ENCODE peak calls at places on chromosomes 4 and X, in five cellular contexts. Q is HCT116, J is HFF-Myc, O is esophagus muscularis mucosa, S is pancreas. U is an unnamed sample.

GRCh38 chr4:86688026-86688425 is 93.9 kb downstream of the PTPN13 start:
- DNase-seq in S (no peak), O (no peak), J (no peak), Q (no peak), U (no peak)

GRCh38 chr4:34183916-34184315 is 2060.4 kb downstream of the ARAP2 start:
- DNase-seq in Q (no peak), J (no peak), O (no peak), S (no peak), U (no peak)

GRCh38 chr4:66572949-66573348 is 902.7 kb upstream of the EPHA5 start:
- DNase-seq in S (no peak), O (no peak), Q (no peak), J (no peak), U (peak)

GRCh38 chrX:96684339-96685204 is at the start of gene DIAPH2:
- DNase-seq in Q (peak), O (peak), S (peak), J (no peak), U (peak)

GRCh38 chr4:184746532-184746870 is 12.6 kb upstream of the CENPU start:
- DNase-seq in Q (no peak), J (no peak), S (no peak), O (no peak), U (peak)

GRCh38 chr4:184335520-184335919 is 117.8 kb upstream of the ENPP6 start:
- DNase-seq in J (no peak), Q (no peak), S (no peak), O (no peak), U (no peak)

GRCh38 chr4:184815046-184815877 is 10.5 kb downstream of the ACSL1 start:
- DNase-seq in O (no peak), Q (peak), J (no peak), S (peak), U (peak)

GRCh38 chrX:10190367-10190766 is 33.6 kb downstream of the CLCN4 start:
- DNase-seq in Q (peak), O (no peak), J (peak), S (no peak), U (peak)

GRCh38 chrX:102966701-102967100 is 29.6 kb downstream of the RAB40AL start:
- DNase-seq in Q (no peak), S (no peak), O (no peak), J (no peak), U (no peak)

GRCh38 chrX:27675493-27675892 is 85.3 kb downstream of the DCAF8L2 start:
- DNase-seq in Q (no peak), J (no peak), S (no peak), O (no peak), U (peak)

GRCh38 chrX:112931900-112932299 is 91.3 kb upstream of the AMOT start:
- DNase-seq in S (no peak), Q (no peak), O (no peak), J (no peak), U (no peak)

GRCh38 chr4:7828926-7829325 is 110.7 kb downstream of the AFAP1 start:
- DNase-seq in S (no peak), O (no peak), J (no peak), Q (no peak), U (peak)

GRCh38 chr4:88535090-88535755 is 11.6 kb upstream of the PYURF start:
- DNase-seq in J (no peak), Q (no peak), S (no peak), O (no peak), U (no peak)

GRCh38 chrX:118528089-118528753 is 32.6 kb downstream of the DOCK11 start:
- DNase-seq in Q (no peak), J (no peak), O (no peak), S (no peak), U (no peak)

GRCh38 chrX:46642145-46642544 is 68.6 kb downstream of the CHST7 start:
- DNase-seq in S (no peak), Q (no peak), J (no peak), O (no peak), U (no peak)

GRCh38 chr4:143355540-143356217 is 19.0 kb downstream of the GAB1 start:
- DNase-seq in O (no peak), Q (no peak), J (no peak), S (no peak), U (peak)

GRCh38 chrX:13469963-13470679 is 99.3 kb upstream of the EGFL6 start:
- DNase-seq in Q (no peak), O (no peak), S (no peak), J (no peak), U (peak)

GRCh38 chrX:123860506-123860840 is 620 bp downstream of the XIAP start:
- DNase-seq in J (no peak), Q (no peak), O (no peak), S (no peak), U (peak)

GRCh38 chr4:7412586-7412975 is 22.1 kb downstream of the PSAPL1 start:
- DNase-seq in S (no peak), Q (no peak), J (no peak), O (no peak), U (no peak)

GRCh38 chr4:47863486-47863885 is 25.6 kb upstream of the CORIN start:
- DNase-seq in O (no peak), Q (no peak), S (no peak), J (no peak), U (no peak)

GRCh38 chrX:150051096-150051495 is 112.8 kb upstream of the EOLA2 start:
- DNase-seq in O (no peak), S (no peak), Q (no peak), J (no peak), U (no peak)

GRCh38 chr4:86670739-86671138 is 76.6 kb downstream of the PTPN13 start:
- DNase-seq in Q (no peak), J (peak), S (no peak), O (no peak), U (peak)

GRCh38 chr4:89221175-89221867 is 86.3 kb downstream of the GPRIN3 start:
- DNase-seq in Q (peak), J (no peak), O (no peak), S (no peak), U (peak)

GRCh38 chr4:76579596-76580375 is 144.8 kb downstream of the SHROOM3 start:
- DNase-seq in O (no peak), J (no peak), Q (no peak), S (no peak), U (no peak)

GRCh38 chrX:84909151-84909550 is 94.5 kb upstream of the APOOL start:
- DNase-seq in Q (no peak), S (no peak), O (no peak), J (no peak), U (no peak)

DNA sequence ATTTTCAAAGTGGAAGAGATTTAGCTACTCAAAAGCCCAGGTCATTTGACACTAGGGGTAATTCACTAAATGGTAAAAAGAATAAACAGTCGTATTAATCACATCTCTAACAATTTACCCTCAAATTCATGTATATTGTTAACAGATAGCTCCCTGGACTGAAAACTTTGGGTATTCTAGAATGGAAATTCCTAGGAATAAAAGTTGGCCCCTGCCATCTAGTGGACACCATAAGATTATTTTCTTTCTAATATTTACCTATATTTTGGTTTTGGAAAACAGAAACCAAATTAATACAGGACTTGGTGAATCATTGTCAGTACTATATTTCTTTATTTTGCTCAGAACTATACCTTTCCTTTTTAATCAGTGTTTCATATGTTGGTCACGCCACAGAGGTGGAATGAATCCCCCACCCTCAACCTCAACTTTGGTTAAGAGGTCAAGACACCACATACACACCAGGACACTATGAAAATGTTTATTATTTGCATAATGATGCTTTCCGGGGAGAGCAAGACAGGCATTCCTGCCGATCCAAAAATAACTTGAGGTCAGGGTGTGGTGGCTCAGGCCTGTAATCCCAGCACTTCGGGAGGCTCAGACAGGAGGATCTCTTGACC is 96.2 kb upstream of the APOOL start:
- DNase-seq in J (no peak), Q (no peak), S (no peak), O (no peak), U (peak)
- TF ChIP-seq CTCF in J (no peak), Q (no peak), S (no peak), O (no peak), U (peak)

DNA sequence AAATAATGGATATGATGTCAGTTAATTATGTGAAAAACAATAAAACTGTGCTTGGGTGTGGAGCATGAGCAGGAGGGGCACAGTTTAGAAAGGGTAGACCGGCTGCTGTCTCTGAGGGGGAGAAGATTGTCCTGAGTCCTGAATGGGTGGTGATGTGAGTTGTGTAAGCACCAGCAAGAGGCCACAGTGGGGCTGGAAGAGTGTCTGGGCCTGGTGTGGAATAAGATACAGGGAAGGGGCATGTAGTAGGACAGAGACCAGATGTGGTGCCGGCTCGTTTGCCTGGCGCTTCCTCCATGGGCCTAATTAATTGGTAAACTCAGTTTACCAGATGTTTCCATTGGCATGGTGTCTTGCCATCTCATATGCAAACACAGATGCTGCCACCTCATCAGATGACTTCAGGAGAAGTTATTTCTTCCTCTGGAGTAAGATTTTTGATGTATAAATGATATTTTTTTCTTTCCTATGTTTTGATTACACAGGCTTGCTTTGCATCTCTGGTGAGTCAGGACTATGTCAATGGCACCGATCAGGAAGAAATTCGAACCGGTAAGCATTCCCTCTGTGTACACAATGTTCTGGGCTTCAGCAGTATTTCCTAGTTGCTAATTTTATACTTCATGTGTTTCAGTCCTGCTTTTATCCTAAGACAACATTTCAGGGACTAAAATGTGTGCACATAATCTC is 5.1 kb downstream of the MED28 start:
- DNase-seq in S (no peak), Q (no peak), O (no peak), J (no peak), U (peak)
- H3K4me3 ChIP-seq in S (no peak), Q (no peak), O (no peak), J (no peak), U (no peak)

GRCh38 chr4:14441550-14441949 is 560.7 kb upstream of the CPEB2 start:
- DNase-seq in S (no peak), J (no peak), Q (no peak), O (no peak), U (no peak)

GRCh38 chr4:14446904-14447303 is 555.4 kb upstream of the CPEB2 start:
- DNase-seq in Q (no peak), S (no peak), O (no peak), J (no peak), U (no peak)

GRCh38 chr4:14445882-14446281 is 556.4 kb upstream of the CPEB2 start:
- DNase-seq in S (no peak), O (no peak), Q (no peak), J (no peak), U (no peak)

GRCh38 chr4:14449308-14449707 is 553.0 kb upstream of the CPEB2 start:
- DNase-seq in Q (no peak), O (no peak), J (no peak), S (no peak), U (no peak)

GRCh38 chr4:14446311-14446710 is 556.0 kb upstream of the CPEB2 start:
- DNase-seq in S (no peak), O (no peak), Q (no peak), J (no peak), U (no peak)
- TF ChIP-seq CTCF in S (no peak), O (no peak), Q (no peak), J (no peak), U (no peak)

GRCh38 chr4:122691988-122692387 is 40.5 kb upstream of the BBS12 start:
- DNase-seq in S (no peak), Q (no peak), O (no peak), J (no peak), U (no peak)

GRCh38 chr4:122687450-122688121 is 44.9 kb upstream of the BBS12 start:
- DNase-seq in O (peak), S (no peak), J (no peak), Q (no peak), U (peak)

GRCh38 chr4:122686709-122687108 is 45.8 kb upstream of the BBS12 start:
- DNase-seq in Q (no peak), S (no peak), J (no peak), O (no peak), U (no peak)

GRCh38 chr4:122689972-122690371 is 42.5 kb upstream of the BBS12 start:
- DNase-seq in Q (no peak), J (no peak), S (no peak), O (no peak), U (no peak)

DNA sequence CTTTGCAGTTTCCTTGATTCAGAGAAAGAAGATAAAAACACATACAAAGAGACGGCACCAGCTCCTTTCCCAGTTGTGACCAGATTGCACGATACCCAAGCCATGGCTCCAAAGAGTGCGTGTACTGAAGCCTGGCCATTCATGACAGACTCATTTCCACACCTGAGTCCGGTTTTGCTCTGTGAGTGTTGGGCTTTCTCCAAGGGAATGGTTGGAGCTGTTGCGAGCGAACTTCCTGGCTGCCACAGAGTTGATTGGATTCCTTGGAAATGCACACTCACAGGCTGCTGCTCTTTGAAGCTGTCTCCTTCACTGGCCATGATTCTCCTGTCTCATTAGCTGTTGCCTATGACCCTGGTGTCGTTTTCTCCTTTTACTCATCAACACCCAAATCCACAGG is 44.0 kb upstream of the BBS12 start:
- DNase-seq in O (no peak), Q (no peak), S (no peak), J (no peak), U (no peak)
- H3K4me3 ChIP-seq in O (peak), Q (no peak), S (no peak), J (no peak), U (no peak)

GRCh38 chrX:129739591-129739990 is 812 bp downstream of the XPNPEP2 start:
- DNase-seq in J (no peak), O (no peak), Q (no peak), S (no peak), U (no peak)
- TF ChIP-seq CTCF in J (no peak), O (no peak), Q (no peak), S (no peak), U (no peak)

GRCh38 chr4:8893227-8893623 is 21.6 kb upstream of the HMX1 start:
- DNase-seq in O (no peak), Q (no peak), S (no peak), J (no peak), U (no peak)

GRCh38 chr4:8894424-8894816 is 22.8 kb upstream of the HMX1 start:
- DNase-seq in Q (no peak), J (no peak), S (peak), O (no peak), U (no peak)

GRCh38 chr4:8892556-8893226 is 21.1 kb upstream of the HMX1 start:
- DNase-seq in Q (no peak), J (no peak), O (no peak), S (no peak), U (no peak)

GRCh38 chr4:8895295-8895694 is 23.7 kb upstream of the HMX1 start:
- DNase-seq in O (no peak), Q (no peak), J (no peak), S (no peak), U (no peak)

DNA sequence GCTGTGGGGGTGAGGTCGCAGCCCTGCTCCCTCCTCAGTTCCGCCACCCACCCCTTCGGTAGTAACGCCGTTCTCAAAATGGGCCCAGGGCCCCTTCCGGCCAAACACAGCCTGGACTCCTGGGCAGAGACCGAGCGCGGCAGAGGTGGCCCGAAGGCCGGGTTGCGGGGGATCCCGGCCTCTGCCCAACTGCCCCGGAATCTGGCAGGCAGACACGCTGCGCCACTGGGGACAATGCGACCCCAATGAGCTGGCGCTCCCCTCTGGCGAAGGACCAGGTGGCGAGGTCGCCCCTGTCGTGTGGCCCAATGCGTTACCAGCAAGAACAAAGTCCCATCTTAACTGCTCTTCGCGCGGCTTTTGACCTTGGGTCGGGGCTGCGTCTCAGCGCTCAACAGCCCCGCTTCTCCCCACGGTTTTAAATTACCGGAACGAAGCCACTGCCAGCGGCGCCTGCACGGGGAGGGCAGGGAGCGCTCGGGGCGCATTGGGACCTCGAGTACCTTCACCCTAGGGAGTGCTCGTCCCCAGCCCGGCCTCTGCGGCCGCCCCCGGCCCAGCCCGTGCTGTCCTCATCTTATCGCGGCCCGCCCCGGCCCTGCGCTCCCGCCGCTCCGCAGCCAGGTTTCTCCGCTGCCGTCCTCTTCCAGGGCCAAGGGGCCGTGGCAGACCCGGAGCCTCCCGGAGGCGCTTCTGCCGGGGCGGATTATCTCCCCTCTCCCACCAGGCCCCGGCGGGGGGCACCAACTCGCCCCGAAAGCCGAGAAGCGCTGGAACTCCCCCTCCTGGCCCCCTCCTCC is 22.2 kb upstream of the HMX1 start:
- DNase-seq in O (no peak), S (peak), J (no peak), Q (no peak), U (no peak)
- H3K4me3 ChIP-seq in O (no peak), S (no peak), J (no peak), Q (no peak), U (no peak)

GRCh38 chr4:183078634-183079033 is 20.4 kb upstream of the WWC2 start:
- DNase-seq in J (no peak), Q (no peak), S (no peak), O (peak), U (no peak)
- TF ChIP-seq CTCF in J (no peak), Q (no peak), S (no peak), O (no peak), U (no peak)

DNA sequence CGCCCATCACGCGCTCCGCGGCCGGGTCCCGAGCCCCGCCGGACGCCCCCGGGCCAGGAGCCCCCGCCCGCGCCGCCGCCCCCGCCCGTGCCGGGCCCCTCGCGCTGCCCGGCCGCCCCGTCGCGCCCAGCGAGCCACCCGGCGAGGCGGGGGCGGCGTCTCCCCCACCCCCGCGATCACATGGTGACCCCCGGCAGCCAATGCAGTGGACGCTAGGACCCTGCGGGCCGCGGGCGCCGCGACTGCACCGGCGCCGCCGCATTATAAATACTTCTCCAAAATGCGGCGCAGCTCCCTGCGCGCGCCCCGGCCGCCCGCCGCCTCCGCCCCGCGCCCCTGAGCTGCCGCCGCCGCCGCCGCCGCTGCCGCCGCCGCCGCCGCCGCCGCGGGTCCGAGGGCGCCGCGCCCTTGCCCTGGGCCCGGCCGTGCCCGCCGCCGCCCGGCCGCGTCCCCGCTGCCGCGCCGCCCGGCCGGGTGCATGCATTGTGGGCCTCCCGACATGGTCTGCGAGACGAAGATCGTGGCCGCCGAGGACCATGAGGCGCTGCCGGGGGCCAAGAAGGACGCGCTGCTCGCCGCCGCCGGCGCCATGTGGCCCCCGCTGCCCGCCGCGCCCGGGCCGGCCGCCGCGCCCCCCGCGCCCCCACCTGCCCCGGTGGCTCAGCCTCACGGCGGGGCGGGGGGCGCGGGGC is at the start of gene NAT8L:
- DNase-seq in S (peak), J (no peak), O (no peak), Q (peak), U (no peak)
- H3K4me3 ChIP-seq in S (peak), J (no peak), O (peak), Q (peak), U (no peak)

U was measured in AG10803.